ENCODE peak calls at places on chromosomes 16 and 17, in eight cellular contexts. W, Y, C, G, N, K, Z and S are unnamed samples. For H3K4me1 and H3K27me3, the result is how much of the 10 kb centered on the place peaks cover.

GRCh38 chr17:973053-973452 is 6.5 kb downstream of the NXN start:
- DNase-seq in W (no peak), Y (no peak), C (no peak), G (no peak), N (no peak), K (peak), Z (no peak), S (peak)

GRCh38 chr16:1537763-1538289 is 4.4 kb downstream of the TMEM204 start:
- DNase-seq in W (no peak), Y (no peak), C (no peak), G (no peak), N (no peak), K (no peak), Z (no peak), S (no peak)

GRCh38 chr17:57776366-57776765 is 31.3 kb upstream of the CCDC182 start:
- DNase-seq in W (no peak), Y (no peak), C (no peak), G (no peak), N (no peak), K (no peak), Z (no peak), S (peak)

GRCh38 chr17:71276071-71276470 is 844.7 kb upstream of the SOX9 start:
- DNase-seq in W (no peak), Y (no peak), C (no peak), G (no peak), N (no peak), K (no peak), Z (no peak), S (no peak)

GRCh38 chr16:57365826-57366536 is 6.3 kb upstream of the CX3CL1 start:
- DNase-seq in W (no peak), Y (no peak), C (no peak), G (no peak), N (no peak), K (no peak), Z (no peak), S (no peak)

GRCh38 chr17:47822785-47823184 is 1.2 kb upstream of the OSBPL7 start:
- DNase-seq in W (no peak), Y (no peak), C (no peak), G (no peak), N (no peak), K (no peak), Z (no peak), S (no peak)

GRCh38 chr16:2244301-2244700 is 7.1 kb downstream of the ECI1 start:
- DNase-seq in W (no peak), Y (no peak), C (no peak), G (no peak), N (no peak), K (peak), Z (no peak), S (no peak)

GRCh38 chr17:68127914-68128313 is 92.4 kb downstream of the KPNA2 start:
- DNase-seq in W (no peak), Y (no peak), C (no peak), G (no peak), N (no peak), K (no peak), Z (no peak), S (no peak)

GRCh38 chr17:67221062-67221998 is 23.7 kb downstream of the HELZ start:
- DNase-seq in W (no peak), Y (no peak), C (peak), G (no peak), N (no peak), K (peak), Z (peak), S (peak)

GRCh38 chr16:85356157-85356556 is 243.9 kb upstream of the CIBAR2 start:
- DNase-seq in W (no peak), Y (no peak), C (no peak), G (no peak), N (no peak), K (no peak), Z (no peak), S (no peak)

GRCh38 chr16:1825864-1826690 is 548 bp downstream of the HAGH start:
- DNase-seq in W (no peak), Y (no peak), C (peak), G (peak), N (peak), K (peak), Z (peak), S (peak)

GRCh38 chr16:24810951-24811843 is 34.6 kb upstream of the SLC5A11 start:
- DNase-seq in W (no peak), Y (no peak), C (peak), G (no peak), N (no peak), K (no peak), Z (no peak), S (no peak)

GRCh38 chr16:84218176-84218776 is 21.5 kb downstream of the KCNG4 start:
- DNase-seq in W (no peak), Y (no peak), C (no peak), G (no peak), N (no peak), K (no peak), Z (no peak), S (no peak)

GRCh38 chr17:55726440-55726839 is 3.8 kb upstream of the TMEM100 start:
- DNase-seq in W (peak), Y (no peak), C (peak), G (peak), N (no peak), K (no peak), Z (peak), S (no peak)

GRCh38 chr16:69917739-69918138 is 33.4 kb upstream of the CLEC18A start:
- DNase-seq in W (peak), Y (peak), C (peak), G (no peak), N (no peak), K (peak), Z (peak), S (peak)

GRCh38 chr16:17343028-17343427 is 127.7 kb downstream of the XYLT1 start:
- DNase-seq in W (no peak), Y (no peak), C (no peak), G (no peak), N (peak), K (no peak), Z (no peak), S (no peak)

GRCh38 chr16:12501727-12502457 is 301.8 kb downstream of the CPPED1 start:
- DNase-seq in W (no peak), Y (no peak), C (no peak), G (no peak), N (no peak), K (no peak), Z (no peak), S (no peak)

GRCh38 chr17:8408371-8408770 is 10.7 kb upstream of the RNF222 start:
- DNase-seq in W (no peak), Y (no peak), C (no peak), G (peak), N (no peak), K (peak), Z (no peak), S (peak)

GRCh38 chr16:58127033-58127556 is 2.1 kb downstream of the CFAP20 start:
- DNase-seq in W (no peak), Y (no peak), C (peak), G (no peak), N (no peak), K (peak), Z (no peak), S (no peak)

GRCh38 chr17:60354223-60354622 is 37.7 kb downstream of the USP32 start:
- DNase-seq in W (no peak), Y (no peak), C (peak), G (no peak), N (no peak), K (no peak), Z (no peak), S (no peak)

GRCh38 chr17:40343126-40344119 is 21.1 kb downstream of the GJD3 start:
- DNase-seq in W (peak), Y (no peak), C (peak), G (peak), N (no peak), K (no peak), Z (no peak), S (peak)

GRCh38 chr16:25148568-25149215 is 37.1 kb downstream of the LCMT1 start:
- DNase-seq in W (no peak), Y (peak), C (no peak), G (no peak), N (no peak), K (peak), Z (no peak), S (peak)

GRCh38 chr16:49462356-49462988 is 88.9 kb downstream of the C16orf78 start:
- DNase-seq in W (no peak), Y (no peak), C (no peak), G (no peak), N (no peak), K (no peak), Z (no peak), S (peak)

GRCh38 chr16:77657016-77657415 is 65.3 kb upstream of the NUDT7 start:
- DNase-seq in W (no peak), Y (no peak), C (peak), G (no peak), N (no peak), K (peak), Z (no peak), S (peak)

GRCh38 chr17:36628576-36628975 is 27.2 kb downstream of the MRM1 start:
- DNase-seq in W (no peak), Y (no peak), C (no peak), G (no peak), N (no peak), K (no peak), Z (no peak), S (no peak)

GRCh38 chr17:54785643-54786258 is 114.9 kb upstream of the TOM1L1 start:
- DNase-seq in W (no peak), Y (no peak), C (no peak), G (no peak), N (no peak), K (no peak), Z (no peak), S (no peak)

GRCh38 chr16:3580271-3580670 is 3.1 kb upstream of the NLRC3 start:
- DNase-seq in W (no peak), Y (no peak), C (no peak), G (no peak), N (no peak), K (no peak), Z (no peak), S (no peak)

GRCh38 chr17:80058311-80058955 is 22.0 kb downstream of the CCDC40 start:
- DNase-seq in W (no peak), Y (no peak), C (no peak), G (no peak), N (no peak), K (no peak), Z (no peak), S (no peak)

GRCh38 chr16:69662901-69663300 is 63.5 kb downstream of the NQO1 start:
- DNase-seq in W (no peak), Y (no peak), C (no peak), G (no peak), N (no peak), K (no peak), Z (no peak), S (no peak)

GRCh38 chr16:88308441-88309173 is 74.2 kb upstream of the ZNF469 start:
- DNase-seq in W (no peak), Y (no peak), C (no peak), G (no peak), N (no peak), K (no peak), Z (no peak), S (no peak)

GRCh38 chr16:88303890-88304819 is 78.6 kb upstream of the ZNF469 start:
- DNase-seq in W (peak), Y (no peak), C (peak), G (no peak), N (no peak), K (no peak), Z (peak), S (no peak)

GRCh38 chr16:88306860-88307545 is 75.8 kb upstream of the ZNF469 start:
- DNase-seq in W (peak), Y (no peak), C (peak), G (no peak), N (no peak), K (no peak), Z (no peak), S (no peak)

GRCh38 chr16:88305176-88305575 is 77.6 kb upstream of the ZNF469 start:
- DNase-seq in W (no peak), Y (no peak), C (no peak), G (no peak), N (no peak), K (no peak), Z (no peak), S (no peak)

GRCh38 chr16:88306411-88306810 is 76.3 kb upstream of the ZNF469 start:
- DNase-seq in W (no peak), Y (no peak), C (no peak), G (no peak), N (no peak), K (no peak), Z (no peak), S (no peak)
- H3K4me1 ChIP-seq in W (under half), Y (under half), C (half or more), G (under half), N (under half), K (under half), Z (under half), S (under half)

DNA sequence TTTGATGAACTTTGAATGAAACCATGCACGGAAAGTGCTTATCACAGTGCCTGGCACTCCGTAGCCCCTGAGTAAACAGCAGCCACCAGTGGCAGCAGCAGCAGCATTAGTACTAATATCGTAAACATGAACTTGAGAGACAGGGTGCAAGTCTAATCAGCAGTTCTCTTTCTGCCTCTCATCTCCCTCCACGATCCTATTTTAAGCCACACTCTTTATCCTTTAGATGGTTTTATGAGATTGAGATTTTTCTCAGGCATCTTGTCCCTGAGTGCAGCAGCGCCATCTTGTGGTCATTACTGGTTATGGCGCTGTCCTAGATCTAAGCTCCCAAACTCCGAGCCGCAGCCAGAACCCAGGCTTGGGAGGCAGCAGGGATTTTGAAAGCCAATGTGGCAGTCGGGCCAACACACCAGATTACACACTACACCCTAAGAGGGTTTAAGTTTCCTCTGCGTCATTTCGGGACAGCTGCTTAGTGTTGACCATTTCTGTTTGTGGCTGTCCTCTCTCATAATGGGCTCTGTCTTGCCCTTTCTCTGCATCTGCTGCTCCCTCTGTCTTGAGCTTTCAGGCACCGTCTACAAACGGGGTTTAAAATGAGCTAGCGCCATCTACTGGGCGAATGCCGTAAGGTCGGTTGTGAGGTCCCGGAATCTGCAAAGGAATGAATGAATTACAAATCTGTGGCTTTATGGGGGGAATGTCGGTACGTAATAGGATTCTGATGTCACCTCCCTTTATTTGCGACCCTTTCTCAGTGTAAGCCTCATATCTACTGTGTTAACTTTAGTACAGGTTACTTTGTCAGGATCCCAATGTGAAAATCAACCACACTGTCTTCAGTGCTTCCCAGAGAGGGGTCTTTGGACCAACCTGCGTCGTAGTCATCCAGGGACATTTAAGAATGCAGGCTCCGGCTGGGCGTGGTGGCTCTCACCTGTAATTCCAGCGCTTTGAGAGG is 64.5 kb downstream of the CYLD start:
- DNase-seq in W (peak), Y (peak), C (peak), G (peak), N (peak), K (peak), Z (peak), S (peak)
- H3K27ac ChIP-seq in W (peak), Y (no peak), C (no peak), G (no peak), N (no peak), K (no peak), Z (no peak), S (no peak)

DNA sequence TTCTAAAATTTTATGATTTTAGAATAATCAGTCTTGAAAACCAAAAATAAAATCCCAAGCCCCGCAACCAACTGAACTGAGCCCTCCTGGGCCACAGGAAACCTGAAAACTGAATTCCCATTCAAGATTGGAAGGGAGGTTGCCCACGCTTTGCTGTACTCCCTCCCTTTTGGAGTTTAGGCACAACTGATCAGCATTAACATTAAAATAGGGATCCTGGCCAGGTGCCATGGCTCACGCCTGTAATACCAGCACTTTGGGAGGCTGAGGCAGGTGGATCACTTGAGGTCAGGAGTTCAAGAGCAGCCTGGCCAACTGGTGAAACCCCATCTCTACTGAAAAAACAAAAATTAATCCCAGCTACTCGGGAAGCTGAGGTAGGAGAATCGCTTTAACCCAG is 52.7 kb upstream of the NETO2 start:
- DNase-seq in W (no peak), Y (no peak), C (no peak), G (no peak), N (no peak), K (peak), Z (no peak), S (no peak)
- H3K27me3 ChIP-seq in W (under half), Y (under half), C (under half), G (under half), N (under half), K (under half), Z (under half), S (under half)

GRCh38 chr17:42566215-42566872 is 556 bp upstream of the MLX start:
- DNase-seq in W (no peak), Y (no peak), C (no peak), G (no peak), N (no peak), K (no peak), Z (no peak), S (no peak)
- H3K4me1 ChIP-seq in W (under half), Y (under half), C (under half), G (under half), N (under half), K (under half), Z (half or more), S (under half)

GRCh38 chr17:32327911-32328310 is 14.1 kb downstream of the C17orf75 start:
- DNase-seq in W (no peak), Y (no peak), C (no peak), G (no peak), N (no peak), K (no peak), Z (no peak), S (no peak)

GRCh38 chr17:32323046-32323445 is 18.9 kb downstream of the C17orf75 start:
- DNase-seq in W (no peak), Y (no peak), C (no peak), G (no peak), N (no peak), K (no peak), Z (no peak), S (no peak)

GRCh38 chr17:32319548-32319905 is 22.4 kb downstream of the C17orf75 start:
- DNase-seq in W (peak), Y (peak), C (peak), G (peak), N (peak), K (peak), Z (peak), S (peak)

GRCh38 chr17:32320847-32321246 is 21.1 kb downstream of the C17orf75 start:
- DNase-seq in W (no peak), Y (no peak), C (no peak), G (no peak), N (no peak), K (no peak), Z (no peak), S (no peak)

DNA sequence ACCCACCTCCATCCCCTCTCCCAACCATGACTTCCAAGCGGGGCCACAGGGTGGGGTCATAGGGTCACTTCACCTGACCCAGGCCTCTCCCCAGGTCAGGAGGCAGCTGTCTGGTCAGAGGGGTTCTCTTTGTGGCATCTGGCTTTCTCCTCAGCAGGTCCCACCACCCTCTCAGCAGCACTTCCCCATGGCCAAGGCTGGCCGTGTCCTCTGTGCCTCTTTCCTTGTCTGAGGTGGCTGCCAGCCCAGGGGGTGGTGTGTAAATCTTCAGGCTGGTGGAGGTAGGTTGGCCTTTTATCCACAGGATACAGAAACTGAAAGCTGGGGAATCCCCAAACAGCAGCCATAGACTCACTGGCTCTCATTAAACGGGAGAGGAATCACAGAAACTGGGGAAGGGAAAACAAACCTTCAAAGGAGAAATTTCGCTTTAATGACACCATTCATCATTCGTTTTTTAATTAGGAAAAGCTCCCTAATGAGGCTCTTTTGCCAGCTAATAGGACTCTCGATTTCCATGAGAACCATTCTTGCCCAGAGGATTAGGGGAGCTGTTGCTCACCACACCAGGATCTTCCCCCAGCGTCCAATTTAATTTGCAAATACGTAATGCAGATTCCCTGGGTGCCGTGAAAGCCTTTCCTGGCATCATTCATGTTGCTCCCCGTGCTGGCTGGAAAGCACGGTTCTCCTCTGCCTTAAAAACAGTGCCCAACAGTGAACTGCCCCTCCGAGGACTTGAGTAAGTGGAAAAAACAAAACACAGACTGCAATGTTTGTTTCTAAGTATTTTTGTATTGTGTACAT is 18.0 kb downstream of the C17orf75 start:
- DNase-seq in W (no peak), Y (no peak), C (peak), G (peak), N (no peak), K (no peak), Z (no peak), S (peak)
- H3K27ac ChIP-seq in W (peak), Y (peak), C (no peak), G (no peak), N (no peak), K (peak), Z (no peak), S (no peak)

DNA sequence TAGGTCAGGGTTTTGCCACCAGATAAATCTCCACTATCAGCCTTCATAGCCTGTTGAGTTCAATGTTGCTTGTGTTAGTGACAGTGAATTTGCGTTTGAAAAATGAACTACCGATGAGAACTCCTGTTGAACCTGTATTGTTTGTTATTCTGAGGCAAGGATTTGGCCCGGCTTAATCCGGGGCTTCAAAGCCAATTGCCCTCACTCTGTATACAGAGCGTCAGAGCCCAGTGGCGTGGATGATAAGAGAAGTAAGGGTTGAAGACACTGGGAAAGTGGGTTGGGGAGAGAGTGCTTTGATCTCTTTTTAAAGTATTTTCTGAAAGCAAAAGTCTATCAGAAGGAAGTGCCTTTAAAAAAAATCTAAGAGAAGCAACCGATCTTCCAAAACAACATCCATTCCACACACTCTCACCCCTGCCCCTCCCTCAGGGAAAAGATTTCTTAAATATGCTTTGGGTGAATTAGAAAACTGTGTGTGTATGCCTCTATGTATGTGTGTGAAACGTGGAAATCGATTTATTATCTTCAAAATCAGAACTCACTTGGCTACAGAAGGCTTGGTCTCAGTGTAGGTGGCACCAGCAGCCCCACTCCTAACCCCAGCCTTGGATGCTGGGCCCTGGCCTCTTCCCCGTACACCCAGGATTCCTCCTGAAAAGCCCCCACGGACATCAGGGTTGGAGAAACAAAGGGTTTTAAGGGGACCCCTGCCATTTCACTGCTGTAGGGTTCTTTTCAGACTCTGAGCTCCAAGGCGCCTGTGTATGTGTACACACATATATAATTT is 8.8 kb downstream of the TBX4 start:
- DNase-seq in W (no peak), Y (no peak), C (no peak), G (no peak), N (no peak), K (no peak), Z (no peak), S (peak)
- H3K27me3 ChIP-seq in W (under half), Y (half or more), C (half or more), G (under half), N (under half), K (half or more), Z (under half), S (half or more)